ENCODE peak calls at places on chromosomes 5 and 9, in ten cellular contexts. M, Y, I, H, F, D, O, N, W and R are unnamed samples.

GRCh38 chr9:10134266-10134665 is 478.5 kb downstream of the PTPRD start:
- ATAC-seq in Y (no peak), H (no peak), O (no peak), W (no peak), M (no peak), I (no peak), D (no peak), F (no peak), N (no peak), R (no peak)

GRCh38 chr9:99069075-99069474 is 35.8 kb upstream of the TGFBR1 start:
- ATAC-seq in N (peak; percentile 41), Y (no peak), W (no peak), I (no peak), H (no peak), F (peak; percentile 36), O (no peak), D (no peak), M (no peak), R (no peak)

GRCh38 chr5:151110122-151110681 is 29.4 kb upstream of the TNIP1 start:
- ATAC-seq in Y (no peak), D (no peak), H (no peak), O (no peak), W (no peak), M (no peak), F (no peak), I (no peak), N (no peak), R (no peak)

GRCh38 chr5:120014535-120014934 is 385.2 kb downstream of the FAM170A start:
- ATAC-seq in M (no peak), W (no peak), F (no peak), N (no peak), H (no peak), D (no peak), Y (no peak), O (no peak), I (peak; percentile 75), R (no peak)

GRCh38 chr5:3092664-3093063 is 341.2 kb upstream of the IRX2 start:
- ATAC-seq in Y (no peak), M (no peak), D (no peak), F (no peak), I (no peak), O (no peak), H (no peak), N (no peak), W (no peak), R (no peak)

GRCh38 chr9:14313951-14314423 is at the start of gene NFIB:
- ATAC-seq in W (peak; percentile 37), M (peak; percentile 10), N (no peak), I (peak; percentile 33), Y (peak; percentile 7), F (peak; percentile 14), D (peak; percentile 4), H (peak; percentile 2), O (peak; percentile 31), R (peak; percentile 8)

GRCh38 chr9:19939890-19940289 is 151.1 kb upstream of the SLC24A2 start:
- ATAC-seq in D (no peak), M (no peak), I (no peak), W (no peak), O (no peak), N (no peak), F (no peak), Y (no peak), H (no peak), R (no peak)

GRCh38 chr9:14309403-14309802 is 4.5 kb downstream of the NFIB start:
- ATAC-seq in O (no peak), H (peak; percentile 38), I (no peak), D (peak; percentile 7), N (no peak), Y (no peak), M (peak; percentile 58), F (no peak), W (no peak), R (no peak)

GRCh38 chr5:116135344-116135743 is 50.5 kb downstream of the COMMD10 start:
- ATAC-seq in M (peak; percentile 49), Y (no peak), H (no peak), N (peak; percentile 93), I (no peak), F (peak; percentile 70), W (no peak), D (no peak), O (peak; percentile 60), R (no peak)

GRCh38 chr5:56211298-56211865 is 21.7 kb downstream of the ANKRD55 start:
- ATAC-seq in O (no peak), H (peak; percentile 82), M (no peak), F (no peak), N (no peak), W (peak; percentile 71), Y (peak; percentile 77), I (peak; percentile 67), D (peak; percentile 73), R (peak; percentile 88)

GRCh38 chr5:78602400-78602799 is 46.2 kb downstream of the LHFPL2 start:
- ATAC-seq in W (no peak), O (no peak), D (no peak), N (no peak), H (peak; percentile 27), Y (peak; percentile 20), F (no peak), I (no peak), M (no peak), R (no peak)

GRCh38 chr9:29717576-29717975 is 2144.3 kb upstream of the C9orf72 start:
- ATAC-seq in D (no peak), I (no peak), N (no peak), H (no peak), O (no peak), W (no peak), Y (no peak), M (no peak), F (no peak), R (no peak)

GRCh38 chr9:27311184-27311583 is 14.2 kb upstream of the EQTN start:
- ATAC-seq in W (no peak), Y (no peak), H (no peak), I (no peak), M (no peak), N (no peak), O (no peak), D (no peak), F (no peak), R (no peak)

GRCh38 chr5:164637931-164638521 is 1132.6 kb downstream of the MAT2B start:
- ATAC-seq in F (no peak), Y (no peak), M (no peak), W (no peak), I (no peak), D (no peak), H (no peak), O (no peak), N (no peak), R (no peak)

GRCh38 chr5:61732376-61732775 is 400.3 kb downstream of the ZSWIM6 start:
- ATAC-seq in M (no peak), H (no peak), W (peak; percentile 28), Y (no peak), N (no peak), D (peak; percentile 64), F (no peak), O (no peak), I (peak; percentile 70), R (peak; percentile 46)